ENCODE peak calls at places on chromosomes 7 and 10, in five cellular contexts. One of them, this sample, is unnamed.

GRCh38 chr10:61655335-61655851 is 7.3 kb upstream of the CABCOCO1 start:
- DNase-seq in globus pallidus: no peak
- DNase-seq in NCI-H1092: no peak
- DNase-seq in Peyer's patch: no peak
- DNase-seq in fibroblast of lung: no peak
- DNase-seq in this sample: no peak

GRCh38 chr7:5143106-5143505 is 46.9 kb upstream of the WIPI2 start:
- DNase-seq in globus pallidus: no peak
- DNase-seq in NCI-H1092: no peak
- DNase-seq in Peyer's patch: no peak
- DNase-seq in fibroblast of lung: no peak
- DNase-seq in this sample: no peak

GRCh38 chr10:1521741-1522140 is 215.6 kb downstream of the ADARB2 start:
- DNase-seq in globus pallidus: no peak
- DNase-seq in NCI-H1092: no peak
- DNase-seq in Peyer's patch: no peak
- DNase-seq in fibroblast of lung: no peak
- DNase-seq in this sample: no peak

GRCh38 chr7:98869374-98870070 is at the start of gene TMEM130:
- DNase-seq in globus pallidus: no peak
- DNase-seq in NCI-H1092: no peak
- DNase-seq in Peyer's patch: peak
- DNase-seq in fibroblast of lung: peak
- DNase-seq in this sample: no peak

GRCh38 chr10:121171825-121172224 is 320.7 kb downstream of the WDR11 start:
- DNase-seq in globus pallidus: no peak
- DNase-seq in NCI-H1092: no peak
- DNase-seq in Peyer's patch: no peak
- DNase-seq in fibroblast of lung: no peak
- DNase-seq in this sample: no peak

GRCh38 chr7:65722361-65722792 is 150.5 kb upstream of the VKORC1L1 start:
- DNase-seq in globus pallidus: peak
- DNase-seq in NCI-H1092: peak
- DNase-seq in Peyer's patch: peak
- DNase-seq in fibroblast of lung: peak
- DNase-seq in this sample: peak

GRCh38 chr7:30285531-30286284 is 1.3 kb downstream of the ZNRF2 start:
- DNase-seq in globus pallidus: peak
- DNase-seq in NCI-H1092: no peak
- DNase-seq in Peyer's patch: peak
- DNase-seq in fibroblast of lung: peak
- DNase-seq in this sample: peak

GRCh38 chr10:29858352-29859267 is 200.8 kb downstream of the JCAD start:
- DNase-seq in globus pallidus: no peak
- DNase-seq in NCI-H1092: no peak
- DNase-seq in Peyer's patch: no peak
- DNase-seq in fibroblast of lung: peak
- DNase-seq in this sample: peak

GRCh38 chr10:47076949-47077348 is 165.7 kb downstream of the PTPN20 start:
- DNase-seq in globus pallidus: no peak
- DNase-seq in NCI-H1092: no peak
- DNase-seq in Peyer's patch: no peak
- DNase-seq in fibroblast of lung: peak
- DNase-seq in this sample: peak

GRCh38 chr7:50826371-50827172 is 43.9 kb upstream of the GRB10 start:
- DNase-seq in globus pallidus: no peak
- DNase-seq in NCI-H1092: no peak
- DNase-seq in Peyer's patch: no peak
- DNase-seq in fibroblast of lung: peak
- DNase-seq in this sample: peak

GRCh38 chr10:120732643-120733313 is 118.4 kb upstream of the WDR11 start:
- DNase-seq in globus pallidus: no peak
- DNase-seq in NCI-H1092: no peak
- DNase-seq in Peyer's patch: no peak
- DNase-seq in fibroblast of lung: peak
- DNase-seq in this sample: no peak

GRCh38 chr7:99314504-99314903 is 11.2 kb upstream of the ARPC1A start:
- DNase-seq in globus pallidus: no peak
- DNase-seq in NCI-H1092: no peak
- DNase-seq in Peyer's patch: peak
- DNase-seq in fibroblast of lung: no peak
- DNase-seq in this sample: no peak

GRCh38 chr7:117673839-117674238 is 194.0 kb downstream of the CFTR start:
- DNase-seq in globus pallidus: peak
- DNase-seq in NCI-H1092: peak
- DNase-seq in Peyer's patch: no peak
- DNase-seq in fibroblast of lung: peak
- DNase-seq in this sample: peak

GRCh38 chr10:50883624-50884023 is 1.8 kb downstream of the A1CF start:
- DNase-seq in globus pallidus: no peak
- DNase-seq in NCI-H1092: no peak
- DNase-seq in Peyer's patch: no peak
- DNase-seq in fibroblast of lung: no peak
- DNase-seq in this sample: no peak

GRCh38 chr7:73625276-73625675 is 954 bp upstream of the MLXIPL start:
- DNase-seq in globus pallidus: no peak
- DNase-seq in NCI-H1092: no peak
- DNase-seq in Peyer's patch: no peak
- DNase-seq in fibroblast of lung: no peak
- DNase-seq in this sample: no peak

GRCh38 chr10:71218046-71218832 is 5.9 kb downstream of the UNC5B start:
- DNase-seq in globus pallidus: no peak
- DNase-seq in NCI-H1092: no peak
- DNase-seq in Peyer's patch: no peak
- DNase-seq in fibroblast of lung: peak
- DNase-seq in this sample: no peak

GRCh38 chr10:97515260-97515978 is 16.7 kb downstream of the UBTD1 start:
- DNase-seq in globus pallidus: no peak
- DNase-seq in NCI-H1092: no peak
- DNase-seq in Peyer's patch: no peak
- DNase-seq in fibroblast of lung: no peak
- DNase-seq in this sample: no peak

GRCh38 chr10:92790449-92790848 is 57.9 kb upstream of the EXOC6 start:
- DNase-seq in globus pallidus: no peak
- DNase-seq in NCI-H1092: no peak
- DNase-seq in Peyer's patch: no peak
- DNase-seq in fibroblast of lung: no peak
- DNase-seq in this sample: no peak

GRCh38 chr10:129520440-129521080 is 53.5 kb downstream of the MGMT start:
- DNase-seq in globus pallidus: no peak
- DNase-seq in NCI-H1092: no peak
- DNase-seq in Peyer's patch: no peak
- DNase-seq in fibroblast of lung: no peak
- DNase-seq in this sample: no peak

GRCh38 chr10:77051837-77052236 is 585.8 kb downstream of the KCNMA1 start:
- DNase-seq in globus pallidus: no peak
- DNase-seq in NCI-H1092: no peak
- DNase-seq in Peyer's patch: no peak
- DNase-seq in fibroblast of lung: no peak
- DNase-seq in this sample: no peak

GRCh38 chr7:28885771-28886170 is 72.4 kb downstream of the TRIL start:
- DNase-seq in globus pallidus: no peak
- DNase-seq in NCI-H1092: no peak
- DNase-seq in Peyer's patch: no peak
- DNase-seq in fibroblast of lung: no peak
- DNase-seq in this sample: no peak

GRCh38 chr10:90992462-90992861 is 71.6 kb upstream of the ANKRD1 start:
- DNase-seq in globus pallidus: no peak
- DNase-seq in NCI-H1092: no peak
- DNase-seq in Peyer's patch: no peak
- DNase-seq in fibroblast of lung: no peak
- DNase-seq in this sample: no peak

This sample was measured in cardiac fibroblast.